ENCODE peak calls at places on chromosomes 16 and 17, in nine cellular contexts. R is suprapubic skin, S is GM12878, T is sigmoid colon, P is stomach, A is endothelial cell of umbilical vein, E is transverse colon, J is Panc1, O is esophagus muscularis mucosa. X is an unnamed sample.

GRCh38 chr16:57091990-57092785 is at the start of gene CPNE2:
- DNase-seq in R (no peak), S (no peak), T (peak; percentile 88), P (peak; percentile 59), A (peak; percentile 65), E (peak; percentile 75), J (no peak), O (no peak), X (no peak)

GRCh38 chr16:22813223-22813945 is 578 bp upstream of the HS3ST2 start:
- DNase-seq in R (peak; percentile 81), S (no peak), T (peak; percentile 67), P (peak; percentile 32), A (peak; percentile 46), E (peak; percentile 32), J (no peak), O (no peak), X (no peak)

GRCh38 chr16:9929836-9930235 is 252.4 kb downstream of the GRIN2A start:
- DNase-seq in R (no peak), S (no peak), T (no peak), P (no peak), A (no peak), E (no peak), J (no peak), O (no peak), X (no peak)

GRCh38 chr16:84652565-84652964 is 4.3 kb downstream of the KLHL36 start:
- DNase-seq in R (no peak), S (no peak), T (no peak), P (no peak), A (no peak), E (no peak), J (no peak), O (no peak), X (no peak)

GRCh38 chr17:7279453-7279852 is 2.1 kb upstream of the SLC2A4 start:
- DNase-seq in R (no peak), S (no peak), T (no peak), P (no peak), A (no peak), E (no peak), J (no peak), O (no peak), X (no peak)

GRCh38 chr16:4987580-4988374 is 29.6 kb downstream of the SEC14L5 start:
- DNase-seq in R (no peak), S (no peak), T (no peak), P (no peak), A (no peak), E (no peak), J (no peak), O (no peak), X (no peak)

GRCh38 chr16:68643847-68644246 is 1.3 kb upstream of the CDH3 start:
- DNase-seq in R (no peak), S (no peak), T (no peak), P (no peak), A (no peak), E (no peak), J (no peak), O (no peak), X (no peak)

GRCh38 chr17:58326609-58327341 is 1.8 kb downstream of the TSPOAP1 start:
- DNase-seq in R (no peak), S (no peak), T (no peak), P (no peak), A (no peak), E (no peak), J (no peak), O (no peak), X (no peak)

GRCh38 chr16:15556130-15556529 is 86.8 kb downstream of the MARF1 start:
- DNase-seq in R (no peak), S (no peak), T (no peak), P (no peak), A (no peak), E (no peak), J (no peak), O (no peak), X (no peak)

DNA sequence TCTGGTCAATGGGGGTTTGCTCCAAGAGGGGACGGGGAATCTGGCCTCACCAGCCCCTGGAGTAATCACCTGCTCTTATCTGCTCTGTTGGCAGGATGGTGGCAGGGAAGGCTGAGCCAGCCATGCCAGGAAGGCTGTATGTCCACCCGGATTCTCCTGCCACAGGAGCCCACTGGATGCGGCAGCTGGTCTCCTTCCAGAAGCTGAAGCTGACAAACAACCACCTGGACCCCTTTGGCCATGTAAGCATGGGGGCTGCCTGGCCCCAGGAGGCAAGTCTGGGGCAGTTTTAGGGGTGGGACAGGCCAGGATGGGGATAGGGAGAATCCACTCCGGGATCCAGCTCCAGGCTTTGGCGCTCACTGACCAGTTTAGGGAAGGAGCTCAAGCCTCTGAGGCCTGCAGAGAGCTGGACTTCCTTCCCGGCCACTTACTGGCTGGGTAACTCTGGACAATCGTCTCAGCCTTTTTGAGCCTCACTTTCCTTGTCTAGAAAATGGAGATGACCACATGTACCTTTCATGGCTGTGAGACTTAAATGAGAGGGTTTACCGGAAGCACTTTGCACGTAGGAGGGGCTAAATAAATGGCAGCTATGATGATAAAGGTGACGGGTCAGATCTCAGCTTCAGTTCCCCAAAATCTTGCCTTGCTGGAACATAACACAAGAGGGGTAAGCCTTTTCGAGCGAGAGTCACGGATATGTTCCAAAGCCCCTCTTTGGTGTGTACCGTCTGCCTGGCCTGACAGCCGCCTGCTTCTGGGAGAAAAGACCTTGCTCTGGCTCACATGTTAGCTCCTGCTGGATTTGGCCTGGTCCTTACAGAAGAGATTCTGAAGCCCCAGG is 15.4 kb downstream of the TBX4 start:
- DNase-seq in R (no peak), S (no peak), T (peak; percentile 50), P (peak; percentile 38), A (peak; percentile 11), E (peak; percentile 32), J (no peak), O (no peak), X (no peak)
- TF ChIP-seq POLR2AphosphoS5 in R (no peak), S (no peak), T (no peak), P (no peak), A (no peak), E (no peak), J (no peak), O (no peak), X (no peak)

GRCh38 chr17:30483159-30483558 is 6.0 kb downstream of the GOSR1 start:
- DNase-seq in R (no peak), S (no peak), T (no peak), P (no peak), A (no peak), E (no peak), J (no peak), O (no peak), X (no peak)
- H3K36me3 ChIP-seq in R (peaks cover 84% of the 10 kb centered on the region), S (peaks cover 4% of the 10 kb centered on the region), T (peaks cover 52% of the 10 kb centered on the region), P (peaks cover 91% of the 10 kb centered on the region), A (peaks cover 18% of the 10 kb centered on the region), E (no peaks in the 10 kb centered on the region), J (peaks cover 54% of the 10 kb centered on the region), O (peaks cover 93% of the 10 kb centered on the region), X (peaks cover 71% of the 10 kb centered on the region)

GRCh38 chr17:68512247-68512966 is at the start of gene PRKAR1A:
- DNase-seq in R (peak; percentile 97), S (peak; percentile 72), T (peak; percentile 98), P (peak; percentile 95), A (peak; percentile 95), E (peak; percentile 97), J (peak; percentile 63), O (peak; percentile 98), X (peak; percentile 42)
- TF ChIP-seq POLR2AphosphoS5 in R (peak; percentile 80), S (peak; percentile 96), T (peak; percentile 95), P (peak; percentile 88), A (peak; percentile 88), E (peak; percentile 96), J (peak; percentile 65), O (peak; percentile 98), X (peak; percentile 83)

DNA sequence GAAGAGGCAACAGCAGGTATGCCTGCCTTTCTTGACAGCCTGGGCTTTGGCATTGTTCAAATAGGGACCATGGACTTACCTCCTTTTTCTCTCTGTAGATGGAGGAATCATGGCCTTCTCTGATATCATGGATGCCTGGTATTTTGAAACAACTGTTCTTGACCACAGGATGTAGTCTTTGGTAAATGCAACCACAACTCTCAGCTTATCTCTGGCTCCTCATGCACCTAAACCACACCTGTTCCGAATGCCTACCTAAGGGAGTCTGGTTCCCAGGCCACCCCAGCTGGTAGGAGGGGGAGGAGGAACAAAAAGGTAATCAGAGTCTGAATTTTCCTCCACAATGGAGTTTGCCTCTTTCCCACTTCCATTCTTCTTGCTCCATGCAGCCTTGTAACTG is 18.8 kb downstream of the CDK5RAP3 start:
- DNase-seq in R (no peak), S (peak; percentile 46), T (no peak), P (no peak), A (no peak), E (no peak), J (no peak), O (no peak), X (no peak)
- H3K36me3 ChIP-seq in R (no peaks in the 10 kb centered on the region), S (no peaks in the 10 kb centered on the region), T (no peaks in the 10 kb centered on the region), P (peaks cover 6% of the 10 kb centered on the region), A (no peaks in the 10 kb centered on the region), E (no peaks in the 10 kb centered on the region), J (no peaks in the 10 kb centered on the region), O (no peaks in the 10 kb centered on the region), X (no peaks in the 10 kb centered on the region)

GRCh38 chr17:28728364-28729200 is at the start of gene NEK8:
- DNase-seq in R (peak; percentile 99), S (peak; percentile 88), T (peak; percentile 97), P (peak; percentile 100), A (peak; percentile 96), E (peak; percentile 99), J (no peak), O (peak; percentile 99), X (peak; percentile 96)

GRCh38 chr17:28725660-28726395 is at the start of gene TLCD1:
- DNase-seq in R (no peak), S (no peak), T (peak; percentile 84), P (peak; percentile 73), A (peak; percentile 58), E (peak; percentile 73), J (no peak), O (no peak), X (no peak)

GRCh38 chr17:28727727-28728363 is 743 bp upstream of the NEK8 start:
- DNase-seq in R (no peak), S (peak; percentile 91), T (peak; percentile 77), P (peak; percentile 72), A (peak; percentile 50), E (peak; percentile 83), J (no peak), O (no peak), X (no peak)

GRCh38 chr17:28726396-28726911 is 421 bp upstream of the TLCD1 start:
- DNase-seq in R (no peak), S (no peak), T (peak; percentile 82), P (peak; percentile 69), A (no peak), E (peak; percentile 79), J (no peak), O (no peak), X (no peak)

GRCh38 chr17:28726912-28727726 is 1.1 kb upstream of the TLCD1 start:
- DNase-seq in R (peak; percentile 96), S (peak; percentile 85), T (peak; percentile 96), P (peak; percentile 96), A (peak; percentile 95), E (peak; percentile 96), J (no peak), O (peak; percentile 98), X (no peak)
- TF ChIP-seq POLR2AphosphoS5 in R (no peak), S (peak; percentile 67), T (peak; percentile 58), P (peak; percentile 38), A (peak; percentile 32), E (peak; percentile 61), J (peak; percentile 34), O (peak; percentile 63), X (peak; percentile 16)

GRCh38 chr17:49574945-49575523 is 637 bp upstream of the NXPH3 start:
- DNase-seq in R (no peak), S (no peak), T (no peak), P (no peak), A (no peak), E (no peak), J (no peak), O (no peak), X (no peak)
- H3K36me3 ChIP-seq in R (no peaks in the 10 kb centered on the region), S (no peaks in the 10 kb centered on the region), T (no peaks in the 10 kb centered on the region), P (no peaks in the 10 kb centered on the region), A (no peaks in the 10 kb centered on the region), E (no peaks in the 10 kb centered on the region), J (no peaks in the 10 kb centered on the region), O (peaks cover 10% of the 10 kb centered on the region), X (no peaks in the 10 kb centered on the region)

X was measured in SK-N-MC.